ENCODE peak calls at places on chromosomes 12 and 14, in seven cellular contexts. S is activated effector memory CD4-positive, alpha-beta T cell treated with Interleukin-2 at 50 U/mL for 16 hours; E is NCI-H748 treated with DMSO at 0.1 percent for 48 hours; C is CD8-positive, alpha-beta T cell; G is NCI-H1105 treated with DMSO at 0.1 percent for 48 hours; Z is H54; X is NT2/D1. K is an unnamed sample.
A peak's percentile ranks its signal among the peaks of the same experiment; 100 is the strongest.

GRCh38 chr12:104499668-104500328 is 43.0 kb downstream of the CHST11 start:
- DNase-seq in C (no peak), Z (no peak), E (no peak), S (no peak), G (no peak), X (no peak), K (no peak)

GRCh38 chr12:41230756-41231155 is 42.6 kb downstream of the PDZRN4 start:
- DNase-seq in C (no peak), E (no peak), G (no peak), X (no peak), S (no peak), Z (no peak), K (no peak)

GRCh38 chr14:90600619-90601018 is 203.8 kb downstream of the CALM1 start:
- DNase-seq in E (no peak), G (no peak), X (no peak), Z (no peak), S (no peak), C (no peak), K (no peak)

GRCh38 chr12:49983892-49984291 is 11.1 kb downstream of the AQP6 start:
- DNase-seq in Z (no peak), S (no peak), E (no peak), X (no peak), C (no peak), G (peak; percentile 54), K (no peak)

GRCh38 chr12:52383331-52383730 is 2.1 kb downstream of the KRT84 start:
- DNase-seq in S (no peak), X (no peak), G (no peak), C (no peak), Z (no peak), E (no peak), K (no peak)

GRCh38 chr12:6372403-6373003 is 2.9 kb downstream of the SCNN1A start:
- DNase-seq in Z (peak; percentile 72), C (no peak), X (no peak), S (no peak), G (peak; percentile 89), E (peak; percentile 39), K (no peak)

GRCh38 chr14:52023518-52023917 is 34.2 kb downstream of the RTRAF start:
- DNase-seq in G (no peak), C (no peak), Z (peak; percentile 39), X (no peak), S (no peak), E (no peak), K (no peak)

GRCh38 chr14:29222671-29223268 is 456.2 kb downstream of the FOXG1 start:
- DNase-seq in E (peak; percentile 79), S (no peak), G (peak; percentile 54), X (no peak), Z (no peak), C (no peak), K (no peak)

GRCh38 chr14:101835166-101835557 is 73.7 kb downstream of the PPP2R5C start:
- DNase-seq in G (no peak), Z (no peak), X (no peak), E (no peak), C (no peak), S (no peak), K (no peak)

GRCh38 chr12:76455582-76456345 is 103.8 kb downstream of the OSBPL8 start:
- DNase-seq in Z (peak; percentile 32), G (peak; percentile 71), C (no peak), S (no peak), E (peak; percentile 39), X (peak; percentile 33), K (peak; percentile 31)

GRCh38 chr14:77203611-77204456 is 22.2 kb downstream of the TMEM63C start:
- DNase-seq in Z (no peak), C (no peak), S (no peak), X (no peak), E (peak; percentile 72), G (peak; percentile 73), K (no peak)

GRCh38 chr14:32286602-32287001 is 42.5 kb upstream of the AKAP6 start:
- DNase-seq in C (no peak), Z (no peak), G (no peak), E (no peak), X (no peak), S (no peak), K (no peak)

GRCh38 chr14:92607702-92608429 is 94.3 kb downstream of the RIN3 start:
- DNase-seq in Z (no peak), G (no peak), C (no peak), S (no peak), X (no peak), E (no peak), K (no peak)

GRCh38 chr14:21264025-21264801 is 5.0 kb downstream of the HNRNPC start:
- DNase-seq in X (no peak), G (no peak), E (no peak), C (no peak), Z (no peak), S (no peak), K (no peak)

GRCh38 chr14:92362781-92363235 is 39.8 kb downstream of the SLC24A4 start:
- DNase-seq in E (no peak), S (no peak), C (no peak), Z (peak; percentile 32), G (peak; percentile 61), X (no peak), K (no peak)

GRCh38 chr12:120539303-120539702 is 5.1 kb downstream of the RNF10 start:
- DNase-seq in C (no peak), E (no peak), X (no peak), G (no peak), S (no peak), Z (no peak), K (no peak)

GRCh38 chr12:124742111-124742510 is 121.6 kb downstream of the SCARB1 start:
- DNase-seq in E (no peak), G (no peak), Z (no peak), C (no peak), X (no peak), S (no peak), K (no peak)

GRCh38 chr12:108231109-108231905 is 102.2 kb downstream of the WSCD2 start:
- DNase-seq in G (no peak), S (no peak), Z (no peak), E (no peak), C (no peak), X (no peak), K (no peak)

GRCh38 chr12:1932264-1932777 is 13.9 kb upstream of the CACNA2D4 start:
- DNase-seq in X (no peak), Z (no peak), E (no peak), G (no peak), S (no peak), C (no peak), K (no peak)

GRCh38 chr12:67590122-67590795 is 58.3 kb upstream of the DYRK2 start:
- DNase-seq in E (peak; percentile 16), G (no peak), X (no peak), Z (no peak), S (no peak), C (peak; percentile 65), K (no peak)

GRCh38 chr12:19095869-19096480 is 33.6 kb upstream of the PLEKHA5 start:
- DNase-seq in C (no peak), Z (peak; percentile 34), E (no peak), S (no peak), X (no peak), G (no peak), K (no peak)

GRCh38 chr14:102164241-102164641 is 24.5 kb downstream of the WDR20 start:
- DNase-seq in X (no peak), E (no peak), S (no peak), C (no peak), G (no peak), Z (no peak), K (no peak)

GRCh38 chr14:38290601-38291190 is 34.8 kb upstream of the CLEC14A start:
- DNase-seq in G (no peak), Z (peak; percentile 5), E (peak; percentile 14), C (no peak), X (no peak), S (no peak), K (no peak)

GRCh38 chr14:103839569-103839968 is 7.8 kb downstream of the PPP1R13B start:
- DNase-seq in S (no peak), X (no peak), E (no peak), G (no peak), Z (no peak), C (no peak), K (no peak)

GRCh38 chr12:130967631-130968030 is 13.9 kb downstream of the ADGRD1 start:
- DNase-seq in Z (no peak), S (no peak), G (no peak), C (no peak), X (no peak), E (no peak), K (no peak)

GRCh38 chr12:127675936-127676335 is 591.0 kb upstream of the TMEM132C start:
- DNase-seq in Z (no peak), G (no peak), X (no peak), C (no peak), S (no peak), E (no peak), K (no peak)

GRCh38 chr12:60487284-60487683 is 891.5 kb downstream of the SLC16A7 start:
- DNase-seq in G (no peak), C (no peak), X (no peak), Z (no peak), S (no peak), E (no peak), K (no peak)

GRCh38 chr14:54253195-54253947 is 143.4 kb upstream of the CDKN3 start:
- DNase-seq in X (no peak), E (no peak), G (no peak), Z (peak; percentile 25), C (no peak), S (no peak), K (no peak)

GRCh38 chr14:99316281-99317163 is 44.5 kb upstream of the BCL11B start:
- DNase-seq in C (no peak), S (no peak), E (no peak), G (no peak), X (no peak), Z (no peak), K (no peak)

GRCh38 chr14:65101631-65102440 is 481 bp downstream of the MAX start:
- DNase-seq in S (peak; percentile 40), E (no peak), C (peak; percentile 74), G (no peak), X (no peak), Z (no peak), K (no peak)

GRCh38 chr14:79383031-79383430 is 828.3 kb downstream of the DIO2 start:
- DNase-seq in X (no peak), E (no peak), Z (no peak), S (no peak), G (no peak), C (no peak), K (no peak)

GRCh38 chr14:102050625-102051024 is 36.2 kb downstream of the HSP90AA1 start:
- DNase-seq in G (no peak), E (no peak), Z (no peak), X (no peak), S (no peak), C (no peak), K (no peak)

GRCh38 chr12:2382391-2383155 is 329.8 kb downstream of the CACNA1C start:
- DNase-seq in C (no peak), X (no peak), S (no peak), G (peak; percentile 11), E (no peak), Z (no peak), K (no peak)

GRCh38 chr14:60222820-60223219 is 26.2 kb upstream of the PPM1A start:
- DNase-seq in G (no peak), X (no peak), C (no peak), Z (no peak), S (no peak), E (no peak), K (no peak)

GRCh38 chr14:74804219-74804825 is 41.2 kb downstream of the YLPM1 start:
- DNase-seq in S (no peak), X (peak; percentile 3), G (peak; percentile 29), C (peak; percentile 43), E (no peak), Z (peak; percentile 19), K (no peak)

GRCh38 chr14:105474478-105475268 is at the start of gene CRIP2:
- DNase-seq in Z (peak; percentile 84), S (no peak), G (peak; percentile 59), X (no peak), C (no peak), E (no peak), K (no peak)

GRCh38 chr14:101151226-101151929 is 247.9 kb upstream of the RTL1 start:
- DNase-seq in S (no peak), C (no peak), X (no peak), E (no peak), Z (no peak), G (no peak), K (no peak)

GRCh38 chr14:65304239-65304638 is 108.3 kb upstream of the FUT8 start:
- DNase-seq in E (no peak), X (no peak), G (no peak), S (no peak), C (no peak), Z (no peak), K (no peak)